ENCODE peak calls at places on chromosomes 6 and 20, in six cellular contexts. T, F, S, Y, N and O are unnamed samples.

GRCh38 chr6:107171513-107171912 is 56.2 kb upstream of the BEND3 start:
- DNase-seq in T (no peak), F (no peak), S (no peak), Y (no peak), N (no peak), O (no peak)

GRCh38 chr20:52783769-52784168 is 188.4 kb upstream of the TSHZ2 start:
- DNase-seq in T (no peak), F (peak), S (peak), Y (no peak), N (peak), O (no peak)

GRCh38 chr6:3039384-3039783 is 28.9 kb upstream of the RIPK1 start:
- DNase-seq in T (no peak), F (no peak), S (no peak), Y (no peak), N (no peak), O (no peak)

GRCh38 chr6:34610819-34611477 is 54.8 kb upstream of the SPDEF start:
- DNase-seq in T (no peak), F (no peak), S (peak), Y (no peak), N (peak), O (no peak)

GRCh38 chr6:157522472-157522871 is 141.5 kb downstream of the ZDHHC14 start:
- DNase-seq in T (no peak), F (no peak), S (no peak), Y (no peak), N (no peak), O (no peak)

GRCh38 chr6:89449182-89449581 is 16.2 kb downstream of the ANKRD6 start:
- DNase-seq in T (no peak), F (no peak), S (no peak), Y (no peak), N (no peak), O (no peak)

GRCh38 chr6:91926361-91926760 is 1339.5 kb upstream of the MAP3K7 start:
- DNase-seq in T (no peak), F (no peak), S (no peak), Y (no peak), N (no peak), O (no peak)

GRCh38 chr6:156434049-156434794 is 343.0 kb upstream of the ARID1B start:
- DNase-seq in T (no peak), F (no peak), S (no peak), Y (no peak), N (no peak), O (no peak)

GRCh38 chr6:53645850-53646249 is 19.7 kb downstream of the KLHL31 start:
- DNase-seq in T (no peak), F (no peak), S (no peak), Y (no peak), N (no peak), O (no peak)

GRCh38 chr6:32190054-32190945 is at the start of gene PBX2:
- DNase-seq in T (peak), F (peak), S (peak), Y (peak), N (peak), O (peak)

GRCh38 chr6:20212392-20213111 is at the start of gene MBOAT1:
- DNase-seq in T (peak), F (no peak), S (peak), Y (no peak), N (peak), O (peak)
- TF ChIP-seq POLR2A in T (peak), F (peak), S (no peak), Y (peak), N (peak), O (peak)

DNA sequence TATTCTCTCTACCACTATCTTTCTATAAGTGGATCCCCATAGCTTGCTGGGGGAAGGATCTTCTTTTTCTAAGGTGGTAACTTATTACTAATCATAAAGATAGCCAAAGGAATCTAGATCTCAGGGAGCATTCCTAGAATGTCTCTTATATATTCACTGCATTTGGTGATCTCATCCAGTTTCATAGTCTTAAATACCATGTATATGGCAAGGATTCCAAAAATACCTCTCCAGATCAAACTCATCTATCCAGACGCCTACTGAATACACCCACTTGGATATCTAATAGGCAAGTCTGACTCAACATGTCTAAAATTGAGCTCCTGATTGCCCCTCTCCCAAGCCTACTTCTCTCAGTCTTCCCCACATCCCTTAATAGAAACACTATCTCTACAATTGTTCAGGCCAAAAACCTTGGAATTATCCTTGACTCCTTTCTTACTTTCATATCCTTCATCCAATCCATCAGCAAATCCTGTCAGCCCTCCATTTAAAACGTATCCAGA is 264.4 kb downstream of the HACE1 start:
- DNase-seq in T (no peak), F (no peak), S (no peak), Y (no peak), N (no peak), O (no peak)
- TF ChIP-seq TAF1 in T (no peak), F (no peak), S (no peak), Y (no peak), N (no peak), O (no peak)

DNA sequence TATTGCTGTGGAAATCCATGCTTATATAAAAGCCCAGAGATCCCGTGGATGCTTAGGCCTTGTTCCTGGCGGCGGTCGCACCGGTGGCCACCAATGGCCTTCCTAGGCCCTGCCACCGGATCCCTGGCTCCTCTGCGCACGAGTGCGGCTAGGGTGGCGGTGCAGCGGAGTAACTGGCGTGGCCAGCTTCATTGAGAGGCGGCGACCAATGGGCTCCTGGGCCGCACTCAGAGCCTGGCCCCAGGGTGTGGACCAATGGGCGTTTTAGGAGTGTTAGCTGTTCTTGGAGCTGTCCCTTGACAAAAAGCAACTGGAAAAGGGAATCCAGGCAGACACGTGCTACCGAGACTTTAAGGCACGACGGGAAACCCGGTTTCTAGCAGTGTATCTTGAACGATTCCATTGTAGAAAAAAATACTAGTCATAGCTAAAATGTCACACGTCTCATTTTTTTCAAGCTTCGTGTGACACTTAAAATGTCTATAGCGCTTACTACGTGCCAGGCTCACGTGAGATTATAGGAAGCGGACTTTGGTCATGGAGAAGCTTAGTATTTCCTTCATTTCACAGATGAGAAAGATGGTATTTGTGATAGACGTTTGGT is 1.7 kb downstream of the AMD1 start:
- DNase-seq in T (peak), F (peak), S (peak), Y (no peak), N (peak), O (no peak)
- TF ChIP-seq POLR2A in T (peak), F (peak), S (peak), Y (peak), N (peak), O (peak)

GRCh38 chr6:166766769-166767168 is 139.7 kb upstream of the RPS6KA2 start:
- DNase-seq in T (no peak), F (peak), S (no peak), Y (no peak), N (no peak), O (no peak)
- TF ChIP-seq TAF1 in T (no peak), F (no peak), S (no peak), Y (no peak), N (no peak), O (no peak)

GRCh38 chr6:72410769-72411168 is 211.1 kb upstream of the KCNQ5 start:
- DNase-seq in T (no peak), F (no peak), S (no peak), Y (no peak), N (no peak), O (no peak)
- TF ChIP-seq POLR2A in T (no peak), F (no peak), S (no peak), Y (no peak), N (no peak), O (no peak)